ENCODE peak calls at places on chromosomes 2 and 18, in four cellular contexts. E is adrenal gland, Q is heart left ventricle, T is astrocyte of the spinal cord. L is an unnamed sample.

GRCh38 chr2:236825989-236826510 is 256.4 kb downstream of the ACKR3 start:
- DNase-seq in Q (no peak), E (no peak), T (no peak), L (no peak)

GRCh38 chr18:10454800-10455550 is 540 bp downstream of the APCDD1 start:
- DNase-seq in Q (peak; percentile 70), E (no peak), T (no peak), L (no peak)

GRCh38 chr18:43322133-43322532 is 44.8 kb upstream of the SYT4 start:
- DNase-seq in E (no peak), Q (no peak), T (no peak), L (no peak)

GRCh38 chr18:25005602-25006375 is 346.2 kb downstream of the ZNF521 start:
- DNase-seq in E (no peak), Q (no peak), T (peak; percentile 6), L (peak; percentile 83)

GRCh38 chr2:19807866-19808265 is 93.9 kb downstream of the TTC32 start:
- DNase-seq in T (no peak), E (peak; percentile 35), Q (no peak), L (no peak)

GRCh38 chr2:73243884-73244570 is 9.9 kb downstream of the CCT7 start:
- DNase-seq in E (peak; percentile 79), Q (no peak), T (peak; percentile 65), L (peak; percentile 80)

GRCh38 chr2:242085941-242086621 is 216.6 kb downstream of the RTP5 start:
- DNase-seq in E (peak; percentile 66), T (no peak), Q (peak; percentile 68), L (peak; percentile 68)

GRCh38 chr2:47771211-47771610 is 11.7 kb upstream of the MSH6 start:
- DNase-seq in T (peak; percentile 87), Q (no peak), E (peak; percentile 56), L (peak; percentile 87)

GRCh38 chr2:241815477-241816430 is 6.8 kb downstream of the NEU4 start:
- DNase-seq in E (no peak), T (no peak), Q (peak; percentile 61), L (no peak)

GRCh38 chr2:61368687-61369665 is 101.9 kb downstream of the USP34 start:
- DNase-seq in E (no peak), Q (no peak), T (no peak), L (no peak)

GRCh38 chr2:45925636-45926350 is 274.3 kb downstream of the PRKCE start:
- DNase-seq in T (no peak), E (no peak), Q (no peak), L (peak; percentile 44)

GRCh38 chr2:128456281-128456680 is 137.6 kb upstream of the HS6ST1 start:
- DNase-seq in Q (no peak), E (no peak), T (no peak), L (no peak)

GRCh38 chr2:65064728-65065552 is 8.7 kb downstream of the CEP68 start:
- DNase-seq in E (peak; percentile 77), T (peak; percentile 93), Q (no peak), L (peak; percentile 94)

GRCh38 chr18:69586581-69586980 is 185.9 kb downstream of the DOK6 start:
- DNase-seq in E (no peak), Q (no peak), T (no peak), L (no peak)

GRCh38 chr2:232335859-232336215 is 42.7 kb upstream of the ALPP start:
- DNase-seq in T (no peak), E (no peak), Q (peak; percentile 46), L (no peak)

GRCh38 chr2:63792523-63792922 is 49.2 kb upstream of the UGP2 start:
- DNase-seq in Q (no peak), E (no peak), T (peak; percentile 90), L (peak; percentile 87)

GRCh38 chr18:8730080-8730827 is 24.9 kb downstream of the MTCL1 start:
- DNase-seq in E (peak; percentile 85), T (peak; percentile 93), Q (peak; percentile 82), L (no peak)

GRCh38 chr2:165376571-165376975 is 92.9 kb upstream of the CSRNP3 start:
- DNase-seq in E (no peak), T (no peak), Q (no peak), L (no peak)

GRCh38 chr18:11500153-11501122 is 109.0 kb upstream of the SLC35G4 start:
- DNase-seq in E (peak; percentile 93), T (peak; percentile 98), Q (no peak), L (peak; percentile 96)

GRCh38 chr2:9071032-9071431 is 67.5 kb upstream of the MBOAT2 start:
- DNase-seq in E (no peak), T (peak; percentile 82), Q (no peak), L (peak; percentile 23)

GRCh38 chr2:134800341-134800740 is 38.1 kb upstream of the ACMSD start:
- DNase-seq in Q (no peak), E (no peak), T (no peak), L (no peak)

DNA sequence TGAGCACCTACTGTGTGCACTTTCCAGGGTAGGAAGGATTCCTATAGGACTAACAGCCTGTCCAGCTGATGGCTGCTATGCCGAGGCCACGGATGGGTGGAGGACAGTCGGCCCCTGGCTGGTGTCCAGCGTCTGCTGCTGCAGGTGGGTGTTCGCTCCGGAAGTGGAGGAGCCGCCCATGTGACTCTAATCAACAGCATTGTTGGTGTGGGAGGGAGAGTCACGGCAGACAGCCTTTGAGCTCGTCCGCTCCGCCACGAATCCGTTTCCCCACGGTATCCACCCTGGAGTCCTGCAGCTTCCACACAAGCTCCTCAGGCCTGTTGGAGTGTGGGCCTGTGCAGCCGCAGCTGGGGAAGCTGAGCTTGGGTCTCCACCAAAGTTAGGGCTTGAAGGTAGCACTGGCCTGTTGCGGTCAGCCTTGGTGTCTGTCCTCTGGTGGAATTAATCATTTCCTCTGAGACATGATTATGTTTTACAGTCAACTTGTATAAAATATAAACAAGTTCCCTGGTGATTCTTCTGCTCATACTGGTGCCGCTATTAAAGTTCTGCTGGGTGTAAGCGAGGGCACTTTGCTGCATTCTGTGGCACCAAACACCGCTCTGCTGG is 185.9 kb upstream of the TPO start:
- DNase-seq in E (no peak), Q (peak; percentile 76), T (peak; percentile 18), L (no peak)
- TF ChIP-seq CTCF in E (no peak), Q (no peak), T (no peak), L (no peak)

DNA sequence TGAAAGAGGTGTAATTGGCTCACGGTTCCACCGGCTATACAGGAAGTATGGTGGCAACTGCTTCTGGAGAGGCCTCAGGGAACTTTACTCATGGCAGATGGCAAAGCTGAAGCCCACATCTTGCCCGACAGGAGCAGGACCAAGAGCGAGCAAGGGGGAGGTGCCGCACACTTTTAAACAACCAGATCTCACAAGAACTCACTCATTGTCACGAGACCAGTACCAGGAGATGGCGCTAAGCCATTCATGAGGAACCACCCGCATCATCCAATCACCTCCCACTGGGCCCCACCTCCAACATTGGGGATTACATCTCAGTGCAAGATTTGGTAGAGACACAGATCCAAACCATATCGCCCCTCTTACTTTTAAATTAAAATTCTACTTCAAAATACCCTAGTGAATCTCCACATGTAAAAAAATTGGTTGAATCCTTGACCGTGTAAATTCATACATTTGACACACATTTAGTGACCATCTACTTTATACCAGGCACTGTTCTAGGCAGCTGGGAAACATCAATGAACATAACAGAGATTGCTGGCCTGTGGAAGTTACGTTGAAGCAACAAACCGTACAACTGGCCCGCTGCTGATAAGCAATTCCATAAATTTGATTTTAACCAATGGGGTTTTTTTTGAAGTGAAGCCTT is 87.6 kb downstream of the ALPK2 start:
- DNase-seq in E (no peak), T (no peak), Q (no peak), L (no peak)
- TF ChIP-seq CTCF in E (no peak), T (peak; percentile 19), Q (no peak), L (peak; percentile 16)

DNA sequence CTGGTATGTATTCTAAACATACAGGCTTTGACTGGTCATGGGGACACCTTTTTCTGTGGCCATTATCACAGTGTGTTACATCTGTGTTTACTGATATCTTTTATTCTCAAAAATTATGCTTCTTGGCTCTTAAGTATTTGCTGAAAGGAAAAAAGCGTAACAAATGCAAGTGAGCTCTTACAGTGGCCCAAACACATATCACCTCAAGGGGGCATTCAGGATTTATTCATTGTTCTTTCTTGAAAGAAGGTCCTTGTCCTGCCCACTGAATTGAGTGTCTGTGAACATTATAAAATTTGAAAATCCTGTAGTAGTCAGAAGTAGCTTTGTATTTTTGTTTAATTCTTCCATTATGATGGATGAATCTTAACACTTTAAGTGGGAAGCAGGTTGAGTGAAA is 454.5 kb downstream of the XIRP2 start:
- DNase-seq in E (no peak), T (peak; percentile 18), Q (no peak), L (no peak)
- TF ChIP-seq CTCF in E (no peak), T (peak; percentile 33), Q (no peak), L (no peak)

GRCh38 chr2:132837764-132838163 is 167.8 kb upstream of the LYPD1 start:
- DNase-seq in T (no peak), E (no peak), Q (no peak), L (no peak)
- TF ChIP-seq CTCF in T (no peak), E (no peak), Q (no peak), L (no peak)

DNA sequence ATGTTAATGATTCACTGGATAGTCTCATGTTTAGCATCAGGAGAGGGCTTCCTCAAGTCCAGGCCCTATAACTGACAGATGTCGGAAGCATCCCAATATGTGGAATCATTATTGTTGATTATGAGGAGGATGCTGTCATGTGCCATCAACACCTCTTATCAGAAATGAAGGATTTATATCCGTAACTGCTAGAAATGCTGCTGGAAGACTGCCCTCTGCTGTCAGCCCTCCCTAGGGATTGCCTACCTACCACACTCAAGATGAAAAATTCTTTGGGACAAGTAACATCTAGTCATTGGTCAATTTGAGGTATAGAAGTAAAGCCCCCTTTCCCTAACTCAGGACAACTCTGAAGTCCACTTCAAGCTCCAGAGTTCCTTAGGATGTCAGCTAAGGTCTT is 1166.5 kb upstream of the NXPH2 start:
- DNase-seq in E (no peak), T (no peak), Q (no peak), L (no peak)
- TF ChIP-seq CTCF in E (no peak), T (no peak), Q (no peak), L (no peak)

GRCh38 chr2:78431241-78431640 is 594.3 kb upstream of the REG3G start:
- DNase-seq in Q (no peak), T (no peak), E (no peak), L (no peak)
- TF ChIP-seq CTCF in Q (no peak), T (no peak), E (no peak), L (no peak)

DNA sequence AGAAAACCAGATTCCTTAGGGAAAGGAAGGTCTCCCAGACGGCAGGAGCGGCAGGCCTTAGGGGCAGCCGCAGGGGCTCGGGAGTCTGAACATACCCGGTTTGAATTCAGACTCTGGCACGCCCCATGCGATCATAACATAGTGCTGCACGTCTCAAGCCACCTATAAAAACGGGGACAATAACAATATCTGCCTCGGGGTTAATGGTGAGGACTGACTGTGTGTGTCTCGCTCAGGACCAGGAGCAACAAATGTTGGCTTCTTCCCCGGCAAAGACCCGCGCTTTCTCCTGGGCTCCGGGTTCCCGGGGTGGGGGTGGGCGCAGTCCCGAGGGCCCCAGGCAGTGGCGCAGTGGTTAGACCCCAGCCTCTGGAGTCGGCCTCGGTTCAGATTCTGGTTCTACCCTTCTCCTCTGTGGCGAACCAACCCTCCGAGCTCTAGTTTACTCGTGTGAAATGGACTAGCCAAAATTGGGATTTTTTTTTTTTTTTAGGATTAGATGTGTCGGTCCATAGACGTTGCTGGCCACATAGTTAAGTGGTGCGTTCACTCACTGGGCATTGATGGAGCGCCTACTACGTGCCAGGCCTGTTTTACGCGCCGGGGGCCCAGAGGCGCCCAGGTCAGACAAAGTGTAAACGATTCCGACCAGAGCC is 959 bp upstream of the SH3BP4 start:
- DNase-seq in T (peak; percentile 56), Q (no peak), E (no peak), L (peak; percentile 75)
- TF ChIP-seq CTCF in T (peak; percentile 15), Q (no peak), E (no peak), L (no peak)